ENCODE peak calls at places on chromosomes 6 and 20, in five cellular contexts. R is ovary, X is tibial nerve, I is stomach, K is IMR-90. L is an unnamed sample.

GRCh38 chr6:14520029-14520428 is 402.5 kb downstream of the CD83 start:
- DNase-seq in R (no peak), X (no peak), I (no peak), K (peak), L (no peak)

GRCh38 chr6:121794630-121795029 is 359.2 kb downstream of the GJA1 start:
- DNase-seq in R (no peak), X (no peak), I (no peak), K (peak), L (peak)

GRCh38 chr6:72376736-72377135 is 245.1 kb upstream of the KCNQ5 start:
- DNase-seq in R (no peak), X (no peak), I (no peak), K (no peak), L (no peak)

GRCh38 chr6:123171341-123171740 is 175.3 kb downstream of the CLVS2 start:
- DNase-seq in R (no peak), X (no peak), I (no peak), K (no peak), L (no peak)

GRCh38 chr6:13924146-13924948 is 405 bp upstream of the RNF182 start:
- DNase-seq in R (peak), X (no peak), I (peak), K (peak), L (peak)

GRCh38 chr6:1917628-1918371 is 308.1 kb downstream of the FOXC1 start:
- DNase-seq in R (no peak), X (no peak), I (no peak), K (peak), L (peak)

GRCh38 chr20:63594043-63594561 is 20.1 kb upstream of the HELZ2 start:
- DNase-seq in R (no peak), X (no peak), I (no peak), K (peak), L (peak)

GRCh38 chr20:6277661-6278060 is 154.8 kb upstream of the FERMT1 start:
- DNase-seq in R (no peak), X (no peak), I (no peak), K (no peak), L (peak)

GRCh38 chr6:151324079-151324825 is 67.1 kb downstream of the ZBTB2 start:
- DNase-seq in R (peak), X (peak), I (peak), K (peak), L (peak)

GRCh38 chr6:42724825-42725224 is 2.4 kb upstream of the PRPH2 start:
- DNase-seq in R (no peak), X (no peak), I (no peak), K (no peak), L (no peak)

GRCh38 chr20:49951160-49951559 is 15.0 kb downstream of the RNF114 start:
- DNase-seq in R (no peak), X (no peak), I (no peak), K (peak), L (peak)

GRCh38 chr6:6825986-6826901 is 237.7 kb downstream of the LY86 start:
- DNase-seq in R (no peak), X (no peak), I (peak), K (no peak), L (peak)

GRCh38 chr6:112249489-112249888 is 4.9 kb downstream of the LAMA4 start:
- DNase-seq in R (no peak), X (no peak), I (no peak), K (peak), L (peak)

GRCh38 chr6:90168693-90169131 is 127.9 kb downstream of the BACH2 start:
- DNase-seq in R (no peak), X (no peak), I (no peak), K (peak), L (peak)

GRCh38 chr6:132520953-132521352 is 8.0 kb upstream of the STX7 start:
- DNase-seq in R (no peak), X (no peak), I (no peak), K (peak), L (peak)

DNA sequence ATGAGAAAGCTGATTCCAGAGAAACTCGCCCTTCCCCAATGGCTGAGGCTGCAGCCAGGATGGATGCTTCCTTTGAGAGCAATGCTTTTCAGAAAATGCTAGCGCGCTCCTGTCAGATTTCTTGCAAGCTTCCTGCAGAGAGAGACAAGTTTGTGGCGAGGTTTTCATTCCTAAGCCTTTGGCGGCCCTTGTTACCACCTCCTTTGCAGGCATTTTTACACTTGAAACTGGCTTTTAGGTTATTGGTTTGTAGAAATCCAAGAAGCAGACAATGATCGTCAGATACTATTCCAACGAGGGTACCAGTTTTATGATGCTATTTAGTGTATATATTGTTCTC is 1.1 kb downstream of the FNDC1 start:
- DNase-seq in R (no peak), X (no peak), I (no peak), K (no peak), L (peak)
- H3K4me3 ChIP-seq in R (no peak), X (peak), I (peak), K (peak), L (peak)

GRCh38 chr6:108549241-108549640 is 11.5 kb upstream of the FOXO3 start:
- DNase-seq in R (no peak), X (no peak), I (no peak), K (no peak), L (no peak)

GRCh38 chr6:108544586-108544985 is 16.1 kb upstream of the FOXO3 start:
- DNase-seq in R (no peak), X (no peak), I (no peak), K (peak), L (no peak)

GRCh38 chr6:108546079-108547049 is 14.4 kb upstream of the FOXO3 start:
- DNase-seq in R (no peak), X (no peak), I (no peak), K (no peak), L (no peak)

GRCh38 chr6:108541843-108542795 is 18.6 kb upstream of the FOXO3 start:
- DNase-seq in R (peak), X (peak), I (peak), K (peak), L (peak)

DNA sequence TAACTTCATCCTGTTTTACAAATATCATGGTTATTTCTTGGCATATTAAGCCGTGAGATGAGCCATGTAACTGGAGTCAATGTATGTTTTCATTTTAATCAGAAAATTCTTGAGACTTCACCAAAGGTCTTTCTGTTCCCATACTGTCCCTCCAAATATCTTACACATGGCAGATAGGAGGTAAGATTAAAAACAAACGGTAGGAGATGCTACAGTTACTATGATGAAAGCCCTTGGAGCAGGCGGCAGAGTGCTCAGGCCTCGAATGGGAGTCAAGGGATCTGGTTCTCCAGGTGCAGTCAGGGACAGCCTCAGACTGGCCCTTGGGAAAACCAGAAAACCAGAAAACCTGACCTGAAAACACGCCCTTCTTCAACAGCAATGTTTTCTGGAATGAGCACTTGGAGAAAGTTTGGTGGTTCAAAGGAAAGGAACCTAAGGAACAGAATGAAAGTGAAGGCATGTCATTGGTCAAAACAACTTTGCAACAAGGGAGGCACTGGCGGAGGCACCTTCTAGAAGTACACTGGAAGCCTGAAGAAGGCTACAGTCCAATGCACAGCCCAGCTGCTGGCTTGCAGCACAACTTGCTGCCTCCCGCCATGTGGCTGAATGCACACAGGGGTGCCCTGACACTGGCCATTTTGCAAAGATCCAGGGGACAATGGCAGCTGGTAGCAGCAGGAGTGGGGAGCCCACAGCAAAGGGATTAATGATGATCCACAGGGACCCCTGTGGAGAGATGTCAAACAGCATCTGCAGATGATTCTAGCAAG is 17.4 kb upstream of the FOXO3 start:
- DNase-seq in R (no peak), X (no peak), I (no peak), K (no peak), L (no peak)
- TF ChIP-seq CTCF in R (no peak), X (no peak), I (no peak), K (no peak), L (no peak)

GRCh38 chr6:168715643-168716481 is 274.9 kb downstream of the SMOC2 start:
- DNase-seq in R (no peak), X (no peak), I (no peak), K (no peak), L (no peak)
- H3K4me3 ChIP-seq in R (no peak), X (no peak), I (no peak), K (no peak), L (no peak)

GRCh38 chr6:99606670-99607415 is at the start of gene PRDM13:
- DNase-seq in R (no peak), X (no peak), I (no peak), K (no peak), L (no peak)

GRCh38 chr6:99608059-99608885 is 1.6 kb downstream of the PRDM13 start:
- DNase-seq in R (no peak), X (no peak), I (no peak), K (no peak), L (no peak)

GRCh38 chr6:99608886-99609482 is 2.4 kb downstream of the PRDM13 start:
- DNase-seq in R (no peak), X (no peak), I (no peak), K (no peak), L (no peak)

GRCh38 chr6:99605911-99606669 is 543 bp upstream of the PRDM13 start:
- DNase-seq in R (no peak), X (no peak), I (no peak), K (no peak), L (no peak)

DNA sequence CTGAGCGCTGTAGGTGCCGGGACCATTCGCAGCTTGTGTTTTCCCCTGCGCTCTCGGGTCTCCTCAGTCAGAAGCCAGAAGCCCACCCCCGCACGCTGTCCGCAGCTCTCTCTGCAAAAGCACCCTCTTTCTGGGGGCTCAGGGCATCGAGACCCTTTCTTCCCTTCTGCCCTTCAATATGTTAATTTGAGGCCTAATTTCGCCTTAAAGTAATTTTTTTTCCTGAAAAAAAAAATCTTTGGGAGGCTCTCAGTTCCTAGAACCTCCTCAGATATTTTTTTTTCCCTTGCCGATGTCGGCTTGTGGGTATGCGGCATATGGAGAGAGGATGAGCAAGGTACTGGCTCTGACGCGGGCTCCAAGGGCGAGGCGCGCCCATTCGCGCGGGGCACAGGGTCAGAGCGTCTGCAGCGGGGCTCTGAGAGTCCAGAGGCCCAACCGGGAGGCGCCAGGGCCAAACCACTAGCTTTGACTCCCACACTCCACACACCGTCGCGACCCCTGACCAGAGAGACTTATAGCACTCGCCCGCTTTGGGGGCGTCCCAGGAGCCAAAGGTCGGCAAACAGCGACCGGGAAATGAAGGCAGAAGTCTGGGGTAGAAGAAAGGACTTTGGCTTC is 893 bp downstream of the PRDM13 start:
- DNase-seq in R (no peak), X (no peak), I (no peak), K (no peak), L (no peak)
- TF ChIP-seq CTCF in R (no peak), X (no peak), I (no peak), K (no peak), L (no peak)

DNA sequence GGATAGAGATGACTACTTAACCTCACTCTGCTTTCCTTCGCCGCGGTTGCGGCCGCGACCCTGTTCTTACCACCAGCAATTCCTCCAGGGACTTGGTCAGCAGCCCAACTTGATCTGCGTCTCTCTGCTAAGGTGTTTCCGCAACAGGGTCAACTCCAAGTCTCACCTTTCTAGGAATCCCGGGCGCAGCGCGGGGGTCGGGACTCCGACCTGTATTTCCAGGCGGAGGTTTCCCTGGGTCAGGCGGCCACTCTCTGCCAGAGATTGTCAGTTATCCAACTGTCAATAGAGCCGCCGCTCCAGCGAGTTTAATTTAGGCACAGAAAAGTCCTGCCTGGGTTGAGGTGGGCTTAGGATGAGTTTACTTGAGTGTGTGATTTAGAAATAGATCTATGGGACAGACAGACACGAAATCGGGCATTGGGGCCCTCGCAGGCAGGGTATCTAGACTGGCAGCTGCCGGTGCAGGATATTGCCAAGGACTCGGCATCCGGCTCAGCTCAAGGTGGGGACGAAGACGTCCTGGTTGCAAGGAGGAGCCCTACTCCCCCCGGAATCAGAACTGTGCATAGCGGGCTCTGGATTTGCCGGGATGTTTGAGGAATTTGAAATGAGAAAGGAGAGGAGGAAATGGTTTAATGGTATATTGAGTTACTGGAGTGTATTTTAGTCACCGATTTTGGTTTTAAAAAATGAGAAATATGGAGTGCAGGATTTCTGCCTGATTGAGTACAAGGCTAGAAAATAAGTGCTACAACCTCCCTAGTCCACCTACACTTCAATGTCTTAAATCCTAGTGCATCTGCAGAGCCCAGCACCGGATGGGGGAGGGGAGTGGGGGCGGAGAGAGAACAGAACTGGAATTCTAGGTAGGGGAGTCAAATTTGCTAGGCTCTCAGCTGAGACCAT is 23.7 kb downstream of the POM121L2 start:
- DNase-seq in R (no peak), X (no peak), I (no peak), K (no peak), L (no peak)
- H3K4me3 ChIP-seq in R (no peak), X (no peak), I (no peak), K (peak), L (peak)

GRCh38 chr6:98834060-98835031 is at the start of gene POU3F2:
- DNase-seq in R (peak), X (peak), I (peak), K (peak), L (peak)

GRCh38 chr6:98836962-98837944 is 2.9 kb downstream of the POU3F2 start:
- DNase-seq in R (no peak), X (no peak), I (no peak), K (no peak), L (no peak)

GRCh38 chr6:98836025-98836961 is 1.9 kb downstream of the POU3F2 start:
- DNase-seq in R (no peak), X (no peak), I (no peak), K (no peak), L (no peak)

GRCh38 chr6:98833101-98834059 is 994 bp upstream of the POU3F2 start:
- DNase-seq in R (peak), X (no peak), I (no peak), K (peak), L (peak)

GRCh38 chr6:98835149-98836024 is 1.0 kb downstream of the POU3F2 start:
- DNase-seq in R (no peak), X (no peak), I (no peak), K (no peak), L (no peak)
- TF ChIP-seq CTCF in R (no peak), X (no peak), I (no peak), K (no peak), L (no peak)